ENCODE peak calls at places on chromosomes 6 and 20, in four cellular contexts. K is cardiac muscle cell, N is lung, J is MG63. R is an unnamed sample.

GRCh38 chr6:39530201-39530759 is 194.9 kb downstream of the KIF6 start:
- DNase-seq in K (no peak), N (no peak), J (peak), R (no peak)

GRCh38 chr6:131023834-131024504 is 39.1 kb downstream of the EPB41L2 start:
- DNase-seq in K (no peak), N (no peak), J (peak), R (no peak)

GRCh38 chr20:825710-826421 is 7.6 kb upstream of the FAM110A start:
- DNase-seq in K (no peak), N (no peak), J (no peak), R (no peak)

GRCh38 chr20:14925286-14925685 is 587.9 kb upstream of the FLRT3 start:
- DNase-seq in K (no peak), N (no peak), J (no peak), R (no peak)

GRCh38 chr6:1611322-1611571 is 1.5 kb downstream of the FOXC1 start:
- DNase-seq in K (peak), N (no peak), J (peak), R (no peak)

GRCh38 chr6:157706883-157707282 is 116.2 kb upstream of the SNX9 start:
- DNase-seq in K (no peak), N (no peak), J (no peak), R (no peak)

GRCh38 chr20:50298554-50299324 is 108.1 kb downstream of the CEBPB start:
- DNase-seq in K (no peak), N (no peak), J (no peak), R (no peak)

GRCh38 chr6:36130672-36131516 is 581 bp downstream of the MAPK13 start:
- DNase-seq in K (no peak), N (peak), J (no peak), R (no peak)

GRCh38 chr6:74971631-74972030 is 234.2 kb downstream of the COL12A1 start:
- DNase-seq in K (no peak), N (no peak), J (no peak), R (no peak)

GRCh38 chr6:150666071-150666470 is 66.4 kb downstream of the PLEKHG1 start:
- DNase-seq in K (no peak), N (no peak), J (no peak), R (no peak)

GRCh38 chr6:44446626-44447297 is 59.3 kb downstream of the CDC5L start:
- DNase-seq in K (no peak), N (no peak), J (no peak), R (no peak)

GRCh38 chr6:100506651-100507050 is 41.9 kb upstream of the SIM1 start:
- DNase-seq in K (no peak), N (no peak), J (no peak), R (no peak)

GRCh38 chr20:6651016-6651415 is 116.5 kb upstream of the BMP2 start:
- DNase-seq in K (no peak), N (no peak), J (peak), R (no peak)

GRCh38 chr6:137492771-137493217 is 1.4 kb downstream of the OLIG3 start:
- DNase-seq in K (no peak), N (no peak), J (no peak), R (no peak)

GRCh38 chr20:10655723-10656122 is 18.1 kb downstream of the JAG1 start:
- DNase-seq in K (no peak), N (no peak), J (no peak), R (no peak)

GRCh38 chr6:133980168-133980567 is 27.1 kb downstream of the TBPL1 start:
- DNase-seq in K (no peak), N (no peak), J (no peak), R (no peak)

GRCh38 chr6:7546832-7547714 is 5.6 kb downstream of the DSP start:
- DNase-seq in K (no peak), N (no peak), J (no peak), R (no peak)

GRCh38 chr6:2952557-2953095 is 18.7 kb downstream of the SERPINB6 start:
- DNase-seq in K (peak), N (peak), J (peak), R (peak)

GRCh38 chr20:11207749-11208502 is 534.1 kb upstream of the JAG1 start:
- DNase-seq in K (no peak), N (no peak), J (peak), R (peak)

GRCh38 chr6:132491881-132492280 is 21.0 kb downstream of the STX7 start:
- DNase-seq in K (no peak), N (no peak), J (no peak), R (no peak)

GRCh38 chr6:152185158-152185574 is 377.7 kb downstream of the ESR1 start:
- DNase-seq in K (no peak), N (no peak), J (no peak), R (no peak)

R was measured in NCI-H460.